ENCODE peak calls at places on chromosomes 13 and 19, in seven cellular contexts. E is endothelial cell, G is PC-3, R is AG10803, N is fibroblast of mammary gland, J is AG04450, C is breast epithelium. D is an unnamed sample.

GRCh38 chr13:112783946-112784500 is 94.2 kb downstream of the ATP11A start:
- DNase-seq in J (no peak), E (no peak), G (no peak), C (no peak), N (no peak), R (no peak), D (no peak)

GRCh38 chr19:38515906-38516305 is 82.4 kb downstream of the RYR1 start:
- DNase-seq in R (no peak), C (no peak), G (no peak), J (no peak), E (no peak), N (no peak), D (no peak)

GRCh38 chr13:114108141-114108761 is 24.2 kb downstream of the RASA3 start:
- DNase-seq in E (no peak), J (no peak), G (no peak), N (no peak), R (no peak), C (peak), D (no peak)

GRCh38 chr13:109657395-109657794 is 129.0 kb downstream of the IRS2 start:
- DNase-seq in E (no peak), G (no peak), R (no peak), C (no peak), N (no peak), J (no peak), D (no peak)

GRCh38 chr13:40682449-40683240 is 16.2 kb upstream of the FOXO1 start:
- DNase-seq in R (peak), N (peak), J (no peak), E (no peak), G (peak), C (no peak), D (no peak)

GRCh38 chr19:10230155-10230903 is 802 bp downstream of the S1PR2 start:
- DNase-seq in R (peak), C (no peak), J (no peak), G (no peak), E (peak), N (no peak), D (peak)

GRCh38 chr19:8304841-8305621 is 3.1 kb downstream of the CD320 start:
- DNase-seq in J (no peak), G (no peak), E (peak), C (peak), N (no peak), R (no peak), D (no peak)

GRCh38 chr19:41324921-41325639 is 15.1 kb downstream of the CCDC97 start:
- DNase-seq in E (peak), R (peak), J (no peak), C (no peak), G (peak), N (peak), D (peak)

GRCh38 chr13:107231941-107232340 is 664.0 kb upstream of the ARGLU1 start:
- DNase-seq in R (no peak), J (no peak), C (no peak), G (no peak), N (no peak), E (no peak), D (no peak)

GRCh38 chr13:49409008-49409407 is 34.9 kb downstream of the CAB39L start:
- DNase-seq in J (no peak), C (no peak), R (no peak), E (no peak), N (no peak), G (no peak), D (no peak)

GRCh38 chr13:109715902-109716301 is 70.5 kb downstream of the IRS2 start:
- DNase-seq in N (peak), R (peak), J (no peak), G (peak), C (no peak), E (no peak), D (no peak)

GRCh38 chr19:47376589-47377144 is 27.6 kb downstream of the DHX34 start:
- DNase-seq in C (no peak), R (no peak), G (no peak), J (no peak), N (no peak), E (no peak), D (no peak)

GRCh38 chr19:6376512-6377193 is 920 bp upstream of the PSPN start:
- DNase-seq in C (no peak), G (no peak), E (no peak), R (no peak), N (no peak), J (no peak), D (no peak)

GRCh38 chr19:48629599-48630288 is 7.4 kb downstream of the DBP start:
- DNase-seq in E (peak), G (no peak), R (no peak), C (no peak), J (no peak), N (no peak), D (no peak)

GRCh38 chr19:32022044-32022945 is 323.1 kb upstream of the ZNF507 start:
- DNase-seq in E (no peak), G (no peak), N (no peak), J (no peak), C (no peak), R (no peak), D (no peak)

GRCh38 chr13:27131202-27131623 is 40.4 kb downstream of the USP12 start:
- DNase-seq in C (no peak), N (peak), R (no peak), J (no peak), G (peak), E (no peak), D (peak)

GRCh38 chr13:87084192-87084591 is 587.0 kb upstream of the SLITRK5 start:
- DNase-seq in C (no peak), J (no peak), G (no peak), N (no peak), R (no peak), E (no peak), D (no peak)
- TF ChIP-seq CTCF in C (no peak), J (no peak), G (no peak), N (no peak), R (no peak), E (no peak), D (no peak)

GRCh38 chr13:38530492-38530891 is 156.4 kb upstream of the FREM2 start:
- DNase-seq in N (peak), E (no peak), C (no peak), G (peak), J (no peak), R (peak), D (no peak)
- TF ChIP-seq CTCF in N (peak), E (no peak), C (no peak), G (peak), J (no peak), R (peak), D (peak)

GRCh38 chr13:43894438-43894837 is 14.7 kb downstream of the LACC1 start:
- DNase-seq in N (no peak), C (no peak), G (peak), R (no peak), E (no peak), J (no peak), D (no peak)
- TF ChIP-seq CTCF in N (peak), C (no peak), G (peak), R (peak), E (peak), J (peak), D (no peak)

GRCh38 chr19:16496613-16496983 is 404 bp downstream of the C19orf44 start:
- DNase-seq in J (no peak), G (peak), R (peak), E (no peak), N (peak), C (no peak), D (no peak)

GRCh38 chr19:16497837-16498236 is 1.6 kb downstream of the C19orf44 start:
- DNase-seq in G (no peak), E (no peak), C (no peak), J (no peak), R (no peak), N (no peak), D (no peak)

GRCh38 chr19:16497042-16497441 is 848 bp downstream of the C19orf44 start:
- DNase-seq in C (no peak), J (no peak), R (no peak), E (no peak), G (peak), N (peak), D (no peak)

GRCh38 chr19:16495982-16496612 is at the start of the genes C19orf44 and CALR3:
- DNase-seq in J (peak), E (peak), G (peak), N (peak), R (peak), C (peak), D (peak)
- TF ChIP-seq CTCF in J (no peak), E (no peak), G (no peak), N (no peak), R (peak), C (peak), D (no peak)

D was measured in GM10248.